ENCODE peak calls at places on chromosome 17, in six cellular contexts. R is activated naive CD8-positive, alpha-beta T cell treated with anti-CD3 and anti-CD28 coated beads for 36 hours; X is T-helper 9 cell; Q is mucosa of gallbladder; C is Calu3; P is AG04450. H is an unnamed sample.

GRCh38 chr17:33667052-33667509 is 374.0 kb upstream of the ASIC2 start:
- DNase-seq in Q (no peak), C (peak), R (peak), P (no peak), X (no peak), H (no peak)

GRCh38 chr17:78680436-78680835 is 101.6 kb downstream of the CYTH1 start:
- DNase-seq in C (no peak), Q (no peak), X (no peak), R (no peak), P (no peak), H (no peak)

GRCh38 chr17:44610871-44611270 is 45.4 kb upstream of the MEIOC start:
- DNase-seq in P (no peak), X (no peak), Q (no peak), C (no peak), R (no peak), H (no peak)

GRCh38 chr17:59372138-59372751 is 40.8 kb downstream of the YPEL2 start:
- DNase-seq in P (no peak), Q (peak), R (no peak), C (no peak), X (no peak), H (no peak)

GRCh38 chr17:32928527-32929287 is 754 bp downstream of the TMEM98 start:
- DNase-seq in C (no peak), Q (no peak), X (no peak), P (no peak), R (no peak), H (no peak)

GRCh38 chr17:37064166-37064565 is 115.4 kb downstream of the AATF start:
- DNase-seq in X (no peak), Q (no peak), C (no peak), P (no peak), R (no peak), H (no peak)

GRCh38 chr17:39626171-39626670 is 531 bp upstream of the PPP1R1B start:
- DNase-seq in C (peak), P (no peak), R (no peak), Q (no peak), X (no peak), H (no peak)

GRCh38 chr17:17067277-17067676 is 25.0 kb downstream of the MPRIP start:
- DNase-seq in C (no peak), X (no peak), R (no peak), Q (no peak), P (no peak), H (no peak)

GRCh38 chr17:75691371-75692290 is 24.5 kb downstream of the SAP30BP start:
- DNase-seq in C (no peak), X (no peak), P (no peak), R (peak), Q (no peak), H (no peak)

GRCh38 chr17:78716814-78717393 is 65.2 kb downstream of the CYTH1 start:
- DNase-seq in C (peak), P (no peak), X (no peak), R (no peak), Q (peak), H (no peak)

GRCh38 chr17:77493901-77494663 is 353.3 kb downstream of the SEC14L1 start:
- DNase-seq in R (no peak), X (no peak), Q (no peak), P (no peak), C (no peak), H (no peak)

GRCh38 chr17:76246080-76247066 is 6.1 kb upstream of the RNF157 start:
- DNase-seq in Q (no peak), R (peak), P (no peak), C (no peak), X (no peak), H (no peak)

GRCh38 chr17:1087381-1088241 is 90.7 kb downstream of the TIMM22 start:
- DNase-seq in P (no peak), X (no peak), Q (peak), R (no peak), C (peak), H (no peak)

GRCh38 chr17:80780381-80781187 is 211.1 kb upstream of the CHMP6 start:
- DNase-seq in P (no peak), C (no peak), X (no peak), R (peak), Q (no peak), H (no peak)

GRCh38 chr17:79970576-79971068 is 65.0 kb downstream of the TBC1D16 start:
- DNase-seq in R (no peak), C (no peak), X (peak), Q (no peak), P (no peak), H (no peak)